ENCODE peak calls at places on chromosome X, in six cellular contexts. Q is nephron progenitor cell, J is brain microvascular endothelial cell, B is suprapubic skin, L is hepatocyte, T is fibroblast of lung. W is an unnamed sample.

GRCh38 chrX:11532291-11533075 is 133.2 kb downstream of the ARHGAP6 start:
- DNase-seq in Q (peak), J (no peak), B (no peak), L (peak), T (peak), W (no peak)

GRCh38 chrX:40784516-40785151 is 49.3 kb upstream of the MED14 start:
- DNase-seq in Q (no peak), J (no peak), B (no peak), L (peak), T (no peak), W (no peak)

GRCh38 chrX:10083809-10084208 is 73.0 kb upstream of the CLCN4 start:
- DNase-seq in Q (no peak), J (no peak), B (no peak), L (no peak), T (no peak), W (no peak)

GRCh38 chrX:10579753-10580060 is 40.7 kb downstream of the MID1 start:
- DNase-seq in Q (no peak), J (peak), B (no peak), L (no peak), T (peak), W (no peak)

GRCh38 chrX:17669458-17669857 is 67.8 kb upstream of the SCML1 start:
- DNase-seq in Q (no peak), J (no peak), B (no peak), L (no peak), T (no peak), W (no peak)

GRCh38 chrX:124217289-124218251 is 114.9 kb upstream of the TEX13D start:
- DNase-seq in Q (peak), J (peak), B (no peak), L (no peak), T (no peak), W (no peak)

GRCh38 chrX:10482262-10482661 is 138.1 kb downstream of the MID1 start:
- DNase-seq in Q (no peak), J (no peak), B (no peak), L (no peak), T (no peak), W (no peak)

GRCh38 chrX:124086411-124086810 is 124.9 kb downstream of the STAG2 start:
- DNase-seq in Q (no peak), J (no peak), B (no peak), L (no peak), T (no peak), W (no peak)

GRCh38 chrX:73448379-73448778 is 1.5 kb downstream of the CDX4 start:
- DNase-seq in Q (no peak), J (no peak), B (no peak), L (no peak), T (no peak), W (no peak)

GRCh38 chrX:9464435-9465371 is at the start of gene TBL1X:
- DNase-seq in Q (peak), J (no peak), B (peak), L (peak), T (peak), W (peak)

GRCh38 chrX:31091819-31092218 is 20.0 kb upstream of the FTHL17 start:
- DNase-seq in Q (no peak), J (no peak), B (no peak), L (no peak), T (no peak), W (no peak)

GRCh38 chrX:1072637-1073377 is 139.6 kb downstream of the CRLF2 start:
- DNase-seq in Q (no peak), J (no peak), B (peak), L (no peak), T (no peak), W (no peak)

GRCh38 chrX:45202171-45202570 is 1.5 kb upstream of the DIPK2B start:
- DNase-seq in Q (no peak), J (no peak), B (no peak), L (no peak), T (no peak), W (no peak)

GRCh38 chrX:31213941-31214340 is 142.1 kb upstream of the FTHL17 start:
- DNase-seq in Q (peak), J (no peak), B (no peak), L (peak), T (peak), W (no peak)

GRCh38 chrX:13369541-13370140 is 49.8 kb upstream of the ATXN3L start:
- DNase-seq in Q (no peak), J (no peak), B (no peak), L (no peak), T (no peak), W (no peak)

GRCh38 chrX:373641-374471 is 12.9 kb downstream of the PPP2R3B start:
- DNase-seq in Q (peak), J (no peak), B (no peak), L (peak), T (no peak), W (no peak)

GRCh38 chrX:123959281-123960063 is 2.0 kb upstream of the STAG2 start:
- DNase-seq in Q (peak), J (no peak), B (no peak), L (peak), T (peak), W (no peak)

GRCh38 chrX:155857561-155857960 is 23.6 kb upstream of the VAMP7 start:
- DNase-seq in Q (no peak), J (no peak), B (no peak), L (no peak), T (peak), W (no peak)
- TF ChIP-seq CTCF in Q (no peak), J (peak), B (no peak), L (no peak), T (peak), W (peak)

DNA sequence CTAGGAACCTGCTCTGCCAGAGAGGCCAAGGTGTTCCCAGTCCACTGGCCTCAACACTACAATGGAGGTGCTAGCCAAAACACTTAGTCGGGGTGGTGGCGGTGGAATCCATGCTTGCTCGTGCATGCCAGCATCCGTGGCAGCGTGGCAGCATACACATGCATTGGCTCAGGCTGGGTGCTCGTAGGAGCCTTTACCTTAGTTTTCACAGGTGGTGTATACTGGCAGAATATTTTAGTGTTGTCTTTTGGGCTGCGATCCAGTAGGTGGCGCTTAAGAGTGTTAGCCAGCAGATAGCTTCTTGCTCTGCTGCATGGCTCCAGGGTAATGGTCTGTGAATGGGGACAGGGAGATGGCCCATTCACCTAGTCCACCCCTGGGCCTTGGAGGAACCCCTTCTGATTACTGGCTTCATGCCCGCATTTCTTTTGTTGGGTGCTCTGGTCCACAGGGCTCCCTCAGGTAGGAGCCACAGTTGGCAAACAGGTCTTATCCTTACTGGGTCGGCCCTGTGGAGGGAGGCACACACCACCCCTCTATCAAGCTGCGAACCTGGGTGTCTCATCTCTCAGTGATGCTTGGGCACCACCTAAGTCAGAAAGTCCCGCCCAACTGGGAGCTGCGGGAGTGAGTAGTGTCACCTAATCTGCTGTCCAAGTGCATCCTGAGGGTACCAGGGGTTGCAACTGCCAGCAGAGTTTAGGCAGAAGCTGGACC is 40.0 kb downstream of the RIPPLY1 start:
- DNase-seq in Q (peak), J (peak), B (no peak), L (peak), T (no peak), W (no peak)
- TF ChIP-seq CTCF in Q (peak), J (peak), B (no peak), L (no peak), T (no peak), W (peak)

DNA sequence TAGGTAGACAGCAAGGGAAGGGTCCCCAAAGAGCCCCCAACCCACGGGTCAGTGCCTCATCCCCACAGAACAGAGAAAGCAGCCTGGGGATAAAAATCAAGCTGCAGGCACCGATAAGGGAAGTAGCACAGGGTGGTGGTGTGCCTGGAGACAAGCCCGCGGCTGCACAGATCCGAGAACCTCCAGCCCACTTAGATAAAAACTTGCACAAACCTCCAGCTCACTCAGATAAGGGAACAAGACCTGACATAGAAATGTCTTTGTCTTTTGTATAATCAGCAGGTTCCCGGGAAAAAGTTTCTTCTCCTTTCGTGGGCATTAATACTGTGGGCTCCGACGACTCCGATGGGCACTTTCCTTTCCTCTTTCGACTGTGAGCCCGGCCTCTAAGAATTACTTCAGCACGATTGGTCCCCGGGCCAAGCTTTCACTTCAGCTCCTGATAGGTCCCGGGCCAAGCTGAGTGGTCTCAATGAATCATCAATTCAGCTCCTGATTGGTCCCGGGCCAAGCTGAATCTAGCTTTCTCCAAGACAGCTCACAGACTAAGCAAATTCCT is 32.4 kb downstream of the PRDX4 start:
- DNase-seq in Q (no peak), J (no peak), B (no peak), L (peak), T (peak), W (no peak)
- TF ChIP-seq CTCF in Q (no peak), J (no peak), B (no peak), L (no peak), T (no peak), W (no peak)

GRCh38 chrX:15498741-15499140 is 1.9 kb upstream of the BMX start:
- DNase-seq in Q (no peak), J (no peak), B (no peak), L (no peak), T (no peak), W (no peak)
- TF ChIP-seq CTCF in Q (no peak), J (no peak), B (no peak), L (no peak), T (no peak), W (no peak)

GRCh38 chrX:39440734-39441305 is 639.6 kb downstream of the MID1IP1 start:
- DNase-seq in Q (no peak), J (no peak), B (no peak), L (no peak), T (no peak), W (no peak)

GRCh38 chrX:39449352-39449751 is 648.1 kb downstream of the MID1IP1 start:
- DNase-seq in Q (no peak), J (no peak), B (no peak), L (no peak), T (no peak), W (no peak)

GRCh38 chrX:39443240-39443639 is 642.0 kb downstream of the MID1IP1 start:
- DNase-seq in Q (no peak), J (no peak), B (no peak), L (no peak), T (no peak), W (no peak)

GRCh38 chrX:39442332-39442731 is 641.1 kb downstream of the MID1IP1 start:
- DNase-seq in Q (no peak), J (no peak), B (no peak), L (no peak), T (no peak), W (no peak)

GRCh38 chrX:39445336-39445735 is 644.1 kb downstream of the MID1IP1 start:
- DNase-seq in Q (peak), J (no peak), B (no peak), L (no peak), T (no peak), W (no peak)
- TF ChIP-seq CTCF in Q (peak), J (peak), B (no peak), L (peak), T (no peak), W (peak)

GRCh38 chrX:134144231-134144630 is 92.8 kb upstream of the CCDC160 start:
- DNase-seq in Q (no peak), J (no peak), B (no peak), L (no peak), T (peak), W (no peak)
- TF ChIP-seq CTCF in Q (peak), J (peak), B (no peak), L (peak), T (peak), W (peak)

GRCh38 chrX:46649421-46650260 is 76.1 kb downstream of the CHST7 start:
- DNase-seq in Q (no peak), J (no peak), B (no peak), L (peak), T (peak), W (no peak)

GRCh38 chrX:46648660-46649059 is 75.1 kb downstream of the CHST7 start:
- DNase-seq in Q (no peak), J (no peak), B (no peak), L (no peak), T (no peak), W (no peak)

GRCh38 chrX:46653482-46653881 is 79.9 kb downstream of the CHST7 start:
- DNase-seq in Q (peak), J (no peak), B (no peak), L (peak), T (peak), W (no peak)
- TF ChIP-seq CTCF in Q (peak), J (peak), B (no peak), L (peak), T (no peak), W (peak)

DNA sequence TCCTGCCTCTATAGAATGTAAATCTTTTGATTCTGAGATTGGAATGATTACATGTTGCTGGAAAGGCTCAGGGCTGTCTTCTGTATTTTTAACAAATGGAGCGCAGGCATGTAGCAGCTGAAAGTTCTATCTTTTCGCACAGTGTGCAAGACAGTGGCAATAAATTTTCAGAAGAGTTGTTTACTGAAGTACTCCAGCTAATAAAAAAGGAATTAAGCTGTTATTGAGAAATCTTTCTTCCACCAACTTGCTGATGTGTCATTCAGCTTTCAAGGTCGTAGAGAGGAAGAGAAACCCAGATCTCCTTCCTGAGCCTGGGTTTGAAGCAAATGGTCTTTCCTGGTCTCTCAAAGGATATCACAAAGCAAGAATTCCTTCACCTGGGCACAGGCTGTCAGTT is 122.1 kb upstream of the PUDP start:
- DNase-seq in Q (no peak), J (no peak), B (no peak), L (no peak), T (peak), W (no peak)
- TF ChIP-seq CTCF in Q (no peak), J (no peak), B (no peak), L (no peak), T (no peak), W (no peak)

GRCh38 chrX:133745361-133745760 is 240.0 kb downstream of the GPC3 start:
- DNase-seq in Q (no peak), J (no peak), B (no peak), L (no peak), T (no peak), W (no peak)
- TF ChIP-seq CTCF in Q (no peak), J (no peak), B (no peak), L (no peak), T (no peak), W (no peak)

W was measured in type B pancreatic cell.